ENCODE peak calls at places on chromosomes 12 and 14, in six cellular contexts. One of them, this sample, is unnamed.

GRCh38 chr12:51413149-51413548 is 11.5 kb upstream of the SLC4A8 start:
- DNase-seq in PC-3: no peak
- DNase-seq in SK-N-SH: no peak
- DNase-seq in kidney: no peak
- DNase-seq in fibroblast of lung: no peak
- DNase-seq in IMR-90: no peak
- DNase-seq in this sample: no peak

GRCh38 chr12:46547421-46548340 is 175.1 kb upstream of the SLC38A2 start:
- DNase-seq in PC-3: peak; percentile 47
- DNase-seq in IMR-90: no peak
- DNase-seq in kidney: no peak
- DNase-seq in SK-N-SH: no peak
- DNase-seq in fibroblast of lung: no peak
- DNase-seq in this sample: no peak

GRCh38 chr14:92531151-92531873 is 17.7 kb downstream of the RIN3 start:
- DNase-seq in SK-N-SH: no peak
- DNase-seq in IMR-90: no peak
- DNase-seq in kidney: no peak
- DNase-seq in PC-3: no peak
- DNase-seq in fibroblast of lung: no peak
- DNase-seq in this sample: no peak

GRCh38 chr12:107468976-107469375 is 216.6 kb upstream of the PWP1 start:
- DNase-seq in PC-3: no peak
- DNase-seq in IMR-90: no peak
- DNase-seq in SK-N-SH: no peak
- DNase-seq in kidney: no peak
- DNase-seq in fibroblast of lung: no peak
- DNase-seq in this sample: no peak

GRCh38 chr14:68476212-68476964 is 316.5 kb downstream of the ZFP36L1 start:
- DNase-seq in fibroblast of lung: peak; percentile 94
- DNase-seq in kidney: peak; percentile 79
- DNase-seq in SK-N-SH: no peak
- DNase-seq in IMR-90: peak; percentile 84
- DNase-seq in PC-3: peak; percentile 85
- DNase-seq in this sample: no peak

GRCh38 chr14:37272569-37272968 is 74.8 kb downstream of the MIPOL1 start:
- DNase-seq in PC-3: no peak
- DNase-seq in SK-N-SH: no peak
- DNase-seq in IMR-90: no peak
- DNase-seq in fibroblast of lung: no peak
- DNase-seq in kidney: no peak
- DNase-seq in this sample: no peak

GRCh38 chr12:121711925-121712461 is 559 bp upstream of the TMEM120B start:
- DNase-seq in kidney: no peak
- DNase-seq in PC-3: peak; percentile 48
- DNase-seq in IMR-90: no peak
- DNase-seq in SK-N-SH: no peak
- DNase-seq in fibroblast of lung: peak; percentile 12
- DNase-seq in this sample: peak; percentile 56

GRCh38 chr12:65609359-65609771 is 214.9 kb upstream of the HMGA2 start:
- DNase-seq in kidney: no peak
- DNase-seq in PC-3: peak; percentile 94
- DNase-seq in SK-N-SH: no peak
- DNase-seq in IMR-90: peak; percentile 93
- DNase-seq in fibroblast of lung: peak; percentile 83
- DNase-seq in this sample: no peak

GRCh38 chr12:29187756-29188155 is 38.7 kb downstream of the FAR2 start:
- DNase-seq in PC-3: no peak
- DNase-seq in SK-N-SH: no peak
- DNase-seq in fibroblast of lung: peak; percentile 76
- DNase-seq in kidney: no peak
- DNase-seq in IMR-90: no peak
- DNase-seq in this sample: no peak

GRCh38 chr12:11837318-11837934 is 188.0 kb downstream of the ETV6 start:
- DNase-seq in IMR-90: no peak
- DNase-seq in SK-N-SH: no peak
- DNase-seq in PC-3: no peak
- DNase-seq in kidney: no peak
- DNase-seq in fibroblast of lung: no peak
- DNase-seq in this sample: no peak

GRCh38 chr12:11834925-11835324 is 185.5 kb downstream of the ETV6 start:
- DNase-seq in SK-N-SH: no peak
- DNase-seq in fibroblast of lung: no peak
- DNase-seq in kidney: no peak
- DNase-seq in PC-3: no peak
- DNase-seq in IMR-90: no peak
- DNase-seq in this sample: no peak

GRCh38 chr12:11838403-11838802 is 188.9 kb downstream of the ETV6 start:
- DNase-seq in fibroblast of lung: no peak
- DNase-seq in kidney: no peak
- DNase-seq in IMR-90: no peak
- DNase-seq in SK-N-SH: no peak
- DNase-seq in PC-3: no peak
- DNase-seq in this sample: no peak

GRCh38 chr12:11836282-11836963 is 186.9 kb downstream of the ETV6 start:
- DNase-seq in IMR-90: no peak
- DNase-seq in kidney: no peak
- DNase-seq in PC-3: no peak
- DNase-seq in fibroblast of lung: no peak
- DNase-seq in SK-N-SH: no peak
- DNase-seq in this sample: no peak

DNA sequence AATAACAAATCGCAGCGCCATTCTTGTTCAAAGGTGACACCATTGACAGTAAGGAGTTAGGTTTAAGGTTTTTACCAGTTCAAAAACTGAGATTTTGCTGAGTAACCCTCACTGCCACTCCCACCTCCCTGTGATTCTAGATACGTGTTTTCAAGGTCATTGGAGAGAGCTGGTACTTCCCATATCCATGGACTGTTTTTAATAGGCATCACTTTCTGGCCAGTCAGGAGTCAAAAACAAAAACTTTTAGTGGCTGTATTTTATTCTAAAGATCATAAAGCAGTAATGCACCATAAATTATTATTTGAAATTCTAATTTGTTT is 187.5 kb downstream of the ETV6 start:
- DNase-seq in kidney: no peak
- DNase-seq in IMR-90: no peak
- DNase-seq in SK-N-SH: no peak
- DNase-seq in PC-3: no peak
- DNase-seq in fibroblast of lung: no peak
- DNase-seq in this sample: no peak
- H3K9ac ChIP-seq in kidney: no peak overlapping the region
- H3K9ac ChIP-seq in IMR-90: no peak overlapping the region
- H3K9ac ChIP-seq in SK-N-SH: no peak overlapping the region
- H3K9ac ChIP-seq in PC-3: no peak overlapping the region
- H3K9ac ChIP-seq in fibroblast of lung: no peak overlapping the region
- H3K9ac ChIP-seq in this sample: no peak overlapping the region

DNA sequence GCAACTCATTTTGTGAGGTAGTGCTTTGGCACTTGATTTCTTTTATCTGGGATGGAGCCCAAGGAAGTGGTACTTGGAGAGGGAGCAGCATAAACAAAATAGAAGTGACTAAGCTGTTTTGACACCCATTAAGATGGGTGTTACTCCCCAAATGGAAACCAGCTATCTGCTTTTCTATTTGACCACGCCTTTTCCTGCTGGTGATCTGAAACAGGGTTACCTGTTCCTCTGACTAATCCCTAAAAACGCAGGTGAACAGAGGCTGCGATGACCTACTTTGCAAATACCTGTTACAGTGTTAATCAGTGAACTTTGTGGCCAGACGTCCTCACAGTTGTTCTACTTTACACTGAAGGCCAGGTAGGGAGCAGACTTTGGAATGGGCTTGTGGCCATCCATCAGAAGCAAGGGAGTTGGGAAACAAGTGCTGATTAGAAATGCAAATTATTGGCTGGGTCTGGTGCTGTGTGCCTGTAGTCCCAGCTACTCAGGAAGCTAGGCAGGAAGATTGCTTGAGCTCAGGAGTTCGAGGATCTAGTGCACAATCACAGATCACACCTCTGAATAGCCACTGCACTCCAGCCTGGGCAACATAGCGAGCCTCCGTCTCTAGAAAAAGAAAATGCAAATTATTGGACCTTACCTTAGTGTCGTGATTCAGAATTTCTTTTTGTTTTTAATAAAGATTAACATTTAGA is 58.3 kb upstream of the HECTD1 start:
- DNase-seq in fibroblast of lung: peak; percentile 62
- DNase-seq in SK-N-SH: no peak
- DNase-seq in kidney: no peak
- DNase-seq in PC-3: peak; percentile 77
- DNase-seq in IMR-90: peak; percentile 30
- DNase-seq in this sample: no peak
- H3K27ac ChIP-seq in fibroblast of lung: no peak overlapping the region
- H3K27ac ChIP-seq in SK-N-SH: no peak overlapping the region
- H3K27ac ChIP-seq in kidney: no peak overlapping the region
- H3K27ac ChIP-seq in PC-3: peak overlapping the region; percentile 14
- H3K27ac ChIP-seq in IMR-90: no peak overlapping the region
- H3K27ac ChIP-seq in this sample: no peak overlapping the region

GRCh38 chr14:100900837-100901390 is 2.6 kb downstream of the RTL1 start:
- DNase-seq in kidney: no peak
- DNase-seq in IMR-90: no peak
- DNase-seq in fibroblast of lung: no peak
- DNase-seq in SK-N-SH: peak; percentile 81
- DNase-seq in PC-3: peak; percentile 48
- DNase-seq in this sample: peak; percentile 64

GRCh38 chr14:100901391-100902183 is 1.9 kb downstream of the RTL1 start:
- DNase-seq in IMR-90: no peak
- DNase-seq in kidney: no peak
- DNase-seq in SK-N-SH: peak; percentile 26
- DNase-seq in PC-3: no peak
- DNase-seq in fibroblast of lung: no peak
- DNase-seq in this sample: peak; percentile 12

GRCh38 chr14:100898465-100898864 is 5.1 kb downstream of the RTL1 start:
- DNase-seq in PC-3: no peak
- DNase-seq in SK-N-SH: no peak
- DNase-seq in kidney: peak; percentile 51
- DNase-seq in IMR-90: no peak
- DNase-seq in fibroblast of lung: no peak
- DNase-seq in this sample: peak; percentile 15

GRCh38 chr14:100899841-100900771 is 3.4 kb downstream of the RTL1 start:
- DNase-seq in kidney: no peak
- DNase-seq in SK-N-SH: peak; percentile 57
- DNase-seq in fibroblast of lung: no peak
- DNase-seq in IMR-90: no peak
- DNase-seq in PC-3: peak; percentile 26
- DNase-seq in this sample: peak; percentile 38

DNA sequence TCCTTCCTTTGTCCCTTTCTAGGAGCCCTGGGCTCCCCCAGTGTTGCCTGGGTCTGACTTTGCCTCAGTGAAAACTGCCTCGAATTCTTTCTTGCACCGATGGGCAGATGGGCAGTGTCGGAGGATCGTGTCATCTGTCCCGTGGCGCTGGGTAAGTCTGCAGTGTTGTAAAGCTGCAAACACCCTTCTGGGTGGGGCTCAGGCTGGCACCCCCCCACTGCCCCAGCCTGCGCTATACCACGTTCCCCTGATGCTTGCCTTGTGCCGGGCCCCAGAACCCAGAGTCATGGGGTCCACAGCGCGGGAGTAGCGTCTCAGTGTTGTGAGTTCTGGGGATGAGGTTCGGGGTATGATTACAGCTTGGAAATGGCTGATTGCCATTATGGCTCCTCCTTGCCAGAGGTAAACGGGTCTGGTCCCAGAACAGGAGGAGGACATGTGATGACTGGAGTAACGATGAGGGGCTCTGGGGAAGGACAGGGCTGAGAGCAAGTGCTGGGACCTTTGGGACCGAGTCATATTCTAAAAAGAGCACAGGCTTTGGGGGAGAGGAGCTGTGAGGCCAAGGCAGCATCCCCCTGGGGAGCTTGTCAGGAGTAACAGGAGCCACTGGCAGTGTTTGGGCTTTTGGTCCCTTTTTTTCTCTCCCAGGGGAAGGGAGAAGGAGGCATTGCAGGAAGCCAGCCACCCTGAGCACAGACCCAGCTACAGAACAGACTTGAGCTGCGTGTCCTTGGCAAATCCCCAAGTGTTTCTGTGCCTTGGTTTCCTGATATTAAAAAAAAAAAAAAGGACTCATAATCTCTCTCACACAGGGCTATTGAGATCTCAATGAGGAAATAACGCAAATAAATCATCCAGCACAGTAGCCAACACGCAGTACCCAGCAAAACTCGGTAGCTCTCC is 4.3 kb downstream of the RTL1 start:
- DNase-seq in SK-N-SH: peak; percentile 51
- DNase-seq in kidney: no peak
- DNase-seq in fibroblast of lung: no peak
- DNase-seq in PC-3: no peak
- DNase-seq in IMR-90: no peak
- DNase-seq in this sample: peak; percentile 25
- H3K4me3 ChIP-seq in SK-N-SH: peak overlapping the region; percentile 48
- H3K4me3 ChIP-seq in kidney: no peak overlapping the region
- H3K4me3 ChIP-seq in fibroblast of lung: no peak overlapping the region
- H3K4me3 ChIP-seq in PC-3: no peak overlapping the region
- H3K4me3 ChIP-seq in IMR-90: no peak overlapping the region
- H3K4me3 ChIP-seq in this sample: no peak overlapping the region

DNA sequence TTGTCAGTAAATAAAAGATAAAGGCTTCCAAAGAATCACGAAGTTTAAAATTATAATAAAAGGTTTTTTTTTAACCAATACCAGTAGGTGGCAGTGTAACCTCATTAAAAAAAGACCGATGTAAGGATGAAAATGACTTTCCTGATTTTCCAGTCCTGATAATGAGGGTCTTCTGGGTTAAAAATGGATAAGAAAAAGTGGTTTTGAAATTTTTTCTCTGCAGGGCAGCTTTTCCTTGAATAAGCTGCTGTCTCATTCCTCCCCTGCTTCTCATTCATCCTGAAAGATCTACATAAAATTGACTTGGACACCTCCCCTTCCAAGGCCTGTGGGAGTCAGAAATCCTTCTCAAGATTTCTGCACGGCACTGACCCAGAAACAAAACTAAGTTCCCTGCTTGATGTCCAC is 58.9 kb upstream of the FBXO33 start:
- DNase-seq in IMR-90: peak; percentile 52
- DNase-seq in fibroblast of lung: peak; percentile 53
- DNase-seq in kidney: no peak
- DNase-seq in SK-N-SH: peak; percentile 1
- DNase-seq in PC-3: peak; percentile 60
- DNase-seq in this sample: no peak
- H3K9ac ChIP-seq in IMR-90: no peak overlapping the region
- H3K9ac ChIP-seq in fibroblast of lung: no peak overlapping the region
- H3K9ac ChIP-seq in kidney: no peak overlapping the region
- H3K9ac ChIP-seq in SK-N-SH: no peak overlapping the region
- H3K9ac ChIP-seq in PC-3: no peak overlapping the region
- H3K9ac ChIP-seq in this sample: no peak overlapping the region

GRCh38 chr14:31389947-31390346 is 30.4 kb downstream of the HEATR5A start:
- DNase-seq in PC-3: no peak
- DNase-seq in kidney: no peak
- DNase-seq in IMR-90: no peak
- DNase-seq in fibroblast of lung: no peak
- DNase-seq in SK-N-SH: no peak
- DNase-seq in this sample: no peak
- H3K27ac ChIP-seq in PC-3: no peak overlapping the region
- H3K27ac ChIP-seq in kidney: no peak overlapping the region
- H3K27ac ChIP-seq in IMR-90: no peak overlapping the region
- H3K27ac ChIP-seq in fibroblast of lung: no peak overlapping the region
- H3K27ac ChIP-seq in SK-N-SH: no peak overlapping the region
- H3K27ac ChIP-seq in this sample: no peak overlapping the region

DNA sequence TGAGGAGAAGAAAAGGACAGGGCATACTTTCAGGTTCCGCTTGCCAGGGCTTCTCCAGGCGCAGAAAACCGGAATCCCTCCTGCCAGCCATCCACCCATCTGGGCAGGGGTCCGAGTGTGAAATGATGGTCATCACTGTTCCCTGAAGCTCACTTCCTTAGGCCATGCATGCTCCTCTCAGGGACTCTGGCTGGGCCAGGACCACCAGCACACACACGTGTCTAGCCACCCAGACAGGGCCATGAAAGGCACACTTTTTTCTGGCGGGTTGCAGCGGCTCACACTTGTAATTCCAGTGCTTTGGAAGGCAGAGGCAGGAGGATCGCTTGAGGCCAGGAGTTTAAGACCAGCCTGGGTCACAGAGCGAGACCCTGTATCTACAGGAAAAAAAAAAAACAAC is 1.5 kb downstream of the TCL1A start:
- DNase-seq in PC-3: no peak
- DNase-seq in SK-N-SH: no peak
- DNase-seq in IMR-90: no peak
- DNase-seq in kidney: no peak
- DNase-seq in fibroblast of lung: no peak
- DNase-seq in this sample: no peak
- H3K4me3 ChIP-seq in PC-3: no peak overlapping the region
- H3K4me3 ChIP-seq in SK-N-SH: no peak overlapping the region
- H3K4me3 ChIP-seq in IMR-90: no peak overlapping the region
- H3K4me3 ChIP-seq in kidney: no peak overlapping the region
- H3K4me3 ChIP-seq in fibroblast of lung: no peak overlapping the region
- H3K4me3 ChIP-seq in this sample: no peak overlapping the region